ENCODE peak calls at places on chromosome 5, in eight cellular contexts. H, Z, A, V, D, C, O and J are unnamed samples. For H3K4me1, the result is how much of the 10 kb centered on the place peaks cover.

GRCh38 chr5:353599-354580 is 32.4 kb downstream of the AHRR start:
- DNase-seq in D (no peak), H (no peak), A (no peak), C (no peak), V (no peak), O (no peak), Z (no peak), J (no peak)

GRCh38 chr5:178126556-178126955 is 4.3 kb upstream of the RMND5B start:
- DNase-seq in Z (peak), O (no peak), H (no peak), V (no peak), D (no peak), A (peak), C (no peak), J (no peak)

GRCh38 chr5:132510076-132510475 is 19.5 kb upstream of the IRF1 start:
- DNase-seq in O (no peak), H (no peak), D (no peak), V (no peak), C (no peak), A (no peak), Z (no peak), J (no peak)

GRCh38 chr5:76790632-76791290 is 28.1 kb upstream of the F2RL1 start:
- DNase-seq in Z (no peak), A (no peak), D (no peak), V (no peak), O (peak), H (peak), C (no peak), J (peak)

GRCh38 chr5:83957188-83957587 is 236.5 kb upstream of the HAPLN1 start:
- DNase-seq in H (peak), Z (peak), C (no peak), D (no peak), O (no peak), A (no peak), V (no peak), J (no peak)

GRCh38 chr5:43548358-43548757 is 8.5 kb downstream of the PAIP1 start:
- DNase-seq in V (no peak), Z (no peak), O (no peak), A (no peak), C (no peak), H (no peak), D (no peak), J (no peak)

GRCh38 chr5:180786398-180787005 is 16.1 kb downstream of the MGAT1 start:
- DNase-seq in Z (no peak), O (no peak), C (no peak), V (no peak), H (no peak), A (no peak), D (no peak), J (no peak)

GRCh38 chr5:134103998-134104612 is 10.4 kb upstream of the TCF7 start:
- DNase-seq in A (no peak), O (no peak), D (no peak), Z (no peak), V (no peak), H (no peak), C (no peak), J (no peak)

GRCh38 chr5:169408166-169408565 is 107.2 kb upstream of the SLIT3 start:
- DNase-seq in H (no peak), C (peak), A (no peak), O (no peak), Z (no peak), D (no peak), V (no peak), J (no peak)

GRCh38 chr5:141611289-141611688 is 7.5 kb downstream of the DIAPH1 start:
- DNase-seq in O (no peak), V (no peak), H (no peak), C (no peak), A (no peak), D (no peak), Z (peak), J (no peak)

GRCh38 chr5:72167257-72167656 is 60.0 kb downstream of the MAP1B start:
- DNase-seq in Z (no peak), V (no peak), A (no peak), D (no peak), C (no peak), H (no peak), O (no peak), J (peak)

GRCh38 chr5:72167790-72168189 is 60.5 kb downstream of the MAP1B start:
- DNase-seq in D (no peak), A (no peak), C (peak), Z (no peak), O (no peak), V (no peak), H (no peak), J (no peak)

GRCh38 chr5:72163349-72163983 is 56.2 kb downstream of the MAP1B start:
- DNase-seq in H (no peak), Z (no peak), A (no peak), V (no peak), C (no peak), O (no peak), D (no peak), J (no peak)

GRCh38 chr5:72170101-72170500 is 62.8 kb downstream of the MAP1B start:
- DNase-seq in Z (no peak), A (no peak), C (no peak), O (no peak), V (no peak), D (no peak), H (no peak), J (no peak)

DNA sequence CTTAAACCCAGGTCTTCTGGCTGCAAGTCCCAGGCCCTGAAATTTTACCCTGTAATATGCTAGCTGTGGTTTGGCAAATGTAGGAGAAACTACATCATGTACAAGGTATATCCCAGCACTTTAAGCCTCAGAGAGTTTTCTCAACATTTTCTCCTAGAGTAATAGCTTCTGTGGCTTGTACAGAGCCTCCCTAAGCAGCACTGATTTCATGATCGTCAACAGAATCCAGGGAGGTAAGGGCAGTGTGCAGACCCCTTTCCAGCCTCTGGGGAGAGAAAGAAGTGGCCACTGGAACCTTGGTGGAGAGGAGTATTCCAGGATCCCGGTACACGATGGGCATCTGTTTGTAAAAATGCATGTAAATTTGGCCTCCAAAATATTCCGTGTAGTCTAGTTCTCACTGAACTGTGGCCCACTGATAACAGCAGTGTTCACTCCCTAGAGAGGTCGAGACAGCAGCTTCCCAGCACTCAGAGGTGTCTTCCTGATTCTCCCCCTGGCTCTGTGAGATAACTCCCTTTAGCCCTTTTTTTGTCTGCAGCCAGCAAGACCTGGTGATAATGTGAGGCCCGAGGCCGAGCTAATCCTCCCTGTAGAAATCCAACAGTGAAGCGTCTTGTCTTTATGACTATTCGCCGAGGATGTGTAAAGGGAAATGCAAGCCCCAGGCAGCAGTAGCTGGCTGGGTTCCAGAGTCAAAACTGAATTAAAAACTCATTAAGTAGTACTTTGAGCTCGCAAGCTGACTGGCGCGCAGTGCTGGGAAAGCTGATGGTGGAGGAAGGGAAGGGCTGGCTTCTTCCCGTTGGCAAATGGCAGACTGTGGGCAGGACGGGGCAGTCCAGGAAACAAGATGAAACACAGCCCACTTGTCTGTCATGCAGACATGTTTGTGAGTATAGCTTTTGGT is 59.0 kb downstream of the MAP1B start:
- DNase-seq in V (peak), H (no peak), C (peak), O (peak), Z (peak), A (peak), D (no peak), J (peak)
- H3K4me3 ChIP-seq in V (no peak), H (no peak), C (no peak), O (no peak), Z (peak), A (no peak), D (no peak), J (peak)

GRCh38 chr5:54649041-54649504 is 131.5 kb downstream of the SNX18 start:
- DNase-seq in C (no peak), H (no peak), D (no peak), O (no peak), Z (no peak), A (no peak), V (no peak), J (no peak)
- H3K4me1 ChIP-seq in C (under half), H (under half), D (under half), O (under half), Z (under half), A (under half), V (under half), J (half or more)

GRCh38 chr5:98705841-98706240 is 67.6 kb upstream of the RGMB start:
- DNase-seq in O (no peak), V (no peak), Z (no peak), D (no peak), C (no peak), H (no peak), A (no peak), J (no peak)

GRCh38 chr5:98713027-98713426 is 60.4 kb upstream of the RGMB start:
- DNase-seq in C (no peak), H (no peak), D (no peak), O (no peak), V (no peak), Z (no peak), A (no peak), J (no peak)

GRCh38 chr5:98713856-98714255 is 59.6 kb upstream of the RGMB start:
- DNase-seq in C (no peak), D (no peak), O (no peak), Z (no peak), V (no peak), H (no peak), A (no peak), J (no peak)

GRCh38 chr5:98714710-98715109 is 58.8 kb upstream of the RGMB start:
- DNase-seq in H (no peak), A (no peak), Z (no peak), O (no peak), D (no peak), C (no peak), V (no peak), J (no peak)

DNA sequence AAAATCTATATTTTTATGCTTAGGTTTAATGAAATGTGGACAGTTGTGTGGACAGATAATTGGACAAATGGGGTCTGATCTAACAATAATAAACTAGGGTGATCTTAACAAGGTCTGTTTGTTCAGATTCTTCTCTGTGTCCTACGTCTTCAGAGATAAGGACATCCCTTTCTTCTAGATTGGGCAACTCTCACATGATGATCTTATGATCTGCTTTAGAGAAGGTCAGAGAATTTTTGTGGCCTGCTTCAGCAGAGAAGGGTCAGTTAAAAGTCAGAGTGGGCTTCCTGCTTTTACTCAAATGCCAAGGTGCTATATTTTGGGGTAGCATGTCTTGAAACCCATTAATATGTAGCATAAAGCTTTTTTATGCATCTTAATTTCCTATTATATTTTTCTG is 63.8 kb upstream of the RGMB start:
- DNase-seq in A (no peak), C (no peak), H (no peak), O (no peak), D (no peak), V (no peak), Z (no peak), J (no peak)
- H3K4me3 ChIP-seq in A (no peak), C (no peak), H (no peak), O (no peak), D (no peak), V (no peak), Z (no peak), J (no peak)

DNA sequence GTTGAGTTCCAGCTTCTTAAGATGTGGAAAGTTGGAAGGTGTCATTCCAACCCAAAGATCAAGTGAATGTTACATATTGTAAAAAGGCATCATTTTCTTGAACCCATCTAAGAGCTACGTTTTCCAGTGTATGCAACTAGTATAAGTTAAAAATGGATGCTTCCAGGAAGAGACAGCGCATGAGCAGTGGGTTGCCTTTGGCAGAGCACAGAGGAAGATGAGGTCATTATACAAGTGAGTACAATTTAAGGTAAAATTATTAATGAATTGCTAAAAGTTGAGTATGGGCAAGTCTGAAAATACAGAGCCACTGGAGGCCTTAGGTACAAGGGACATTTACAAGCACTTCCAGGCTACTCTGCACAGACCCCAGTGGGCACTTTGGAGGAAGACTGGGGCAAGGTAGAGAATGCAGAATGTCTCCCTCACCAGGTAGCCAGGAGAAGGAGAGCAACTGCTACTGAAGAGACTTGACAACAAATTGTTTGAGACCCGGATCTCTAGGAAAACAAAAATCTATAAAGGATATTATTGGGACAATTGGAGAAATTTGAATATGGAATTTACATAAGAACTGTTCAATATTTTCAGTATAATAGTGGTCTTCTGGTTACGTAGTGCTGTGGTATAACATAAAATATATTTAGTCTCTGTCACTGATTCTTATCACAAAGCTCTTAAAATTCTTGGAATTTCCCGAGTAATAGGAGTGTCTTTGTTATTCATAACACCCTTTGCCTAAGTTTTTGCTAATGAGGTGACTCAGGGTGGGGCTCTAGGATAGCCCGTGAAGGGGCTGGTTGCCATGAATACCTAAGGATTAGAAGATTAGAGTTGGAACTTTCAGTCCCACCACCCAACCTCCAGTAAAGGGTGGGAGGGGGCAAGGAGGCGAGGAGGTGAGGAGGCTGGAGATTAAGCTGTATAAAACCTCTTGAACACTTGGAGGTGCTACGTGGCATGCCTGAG is 129.9 kb upstream of the FER start:
- DNase-seq in A (peak), D (no peak), H (no peak), C (no peak), O (no peak), V (no peak), Z (peak), J (no peak)
- H3K4me1 ChIP-seq in A (under half), D (under half), H (under half), C (under half), O (under half), V (under half), Z (under half), J (under half)

GRCh38 chr5:5537426-5537825 is 114.9 kb downstream of the ICE1 start:
- DNase-seq in H (no peak), V (no peak), Z (no peak), A (no peak), O (no peak), C (no peak), D (no peak), J (no peak)
- H3K4me3 ChIP-seq in H (no peak), V (no peak), Z (no peak), A (no peak), O (no peak), C (no peak), D (no peak), J (no peak)

DNA sequence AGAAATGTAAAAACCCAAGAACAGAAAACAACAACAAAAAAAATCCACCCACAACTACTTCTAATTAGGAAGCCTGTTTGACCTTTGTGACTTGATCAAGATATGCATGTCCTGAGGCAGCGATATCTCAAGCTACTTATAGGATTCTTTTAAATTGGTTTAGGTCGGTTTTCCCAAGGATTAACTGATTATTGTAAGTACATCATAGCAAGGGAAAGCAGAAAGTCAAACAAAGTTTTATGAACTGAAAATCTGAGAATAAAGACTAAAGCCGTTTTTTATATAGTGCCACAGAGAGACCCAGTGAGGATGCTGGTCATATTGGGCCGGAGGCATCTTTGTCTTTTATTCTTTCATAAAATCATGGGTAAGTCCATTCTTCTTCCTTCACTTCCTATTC is 72.0 kb downstream of the CD180 start:
- DNase-seq in O (no peak), Z (no peak), H (no peak), C (no peak), D (no peak), A (peak), V (no peak), J (no peak)
- H3K4me1 ChIP-seq in O (under half), Z (under half), H (under half), C (under half), D (under half), A (under half), V (under half), J (under half)